ENCODE peak calls at places on chromosomes 12 and 14, in five cellular contexts. L, B, Y, F and J are unnamed samples.

GRCh38 chr14:78143489-78144145 is 26.6 kb upstream of the NRXN3 start:
- DNase-seq in F (no peak), B (no peak), Y (no peak), L (no peak), J (no peak)

GRCh38 chr12:34393086-34393820 is 371.0 kb downstream of the ALG10 start:
- DNase-seq in B (no peak), Y (no peak), L (peak), F (no peak), J (no peak)

GRCh38 chr12:97716356-97716755 is 253.8 kb downstream of the RMST start:
- DNase-seq in Y (peak), B (peak), F (no peak), L (peak), J (peak)

GRCh38 chr12:6866920-6867406 is 368 bp upstream of the TPI1 start:
- DNase-seq in Y (no peak), F (no peak), L (no peak), B (no peak), J (no peak)

GRCh38 chr12:34344851-34345522 is 322.7 kb downstream of the ALG10 start:
- DNase-seq in Y (no peak), B (no peak), L (no peak), F (no peak), J (no peak)

GRCh38 chr14:85296466-85297210 is 233.3 kb upstream of the FLRT2 start:
- DNase-seq in Y (no peak), B (peak), L (no peak), F (no peak), J (no peak)

GRCh38 chr12:94710933-94711332 is 60.6 kb upstream of the TMCC3 start:
- DNase-seq in L (peak), F (no peak), B (no peak), Y (no peak), J (no peak)

GRCh38 chr12:47744778-47745436 is 13.8 kb downstream of the RAPGEF3 start:
- DNase-seq in L (no peak), F (no peak), Y (no peak), B (no peak), J (no peak)

GRCh38 chr14:82854851-82855250 is 1321.2 kb upstream of the SEL1L start:
- DNase-seq in Y (no peak), B (peak), F (no peak), L (no peak), J (peak)

GRCh38 chr12:108591267-108591980 is 6.5 kb downstream of the TMEM119 start:
- DNase-seq in B (no peak), F (no peak), Y (no peak), L (no peak), J (no peak)

GRCh38 chr14:64220466-64220865 is 73.7 kb downstream of the ESR2 start:
- DNase-seq in L (no peak), F (no peak), B (no peak), Y (no peak), J (no peak)

GRCh38 chr12:104643921-104644669 is 187.3 kb downstream of the CHST11 start:
- DNase-seq in Y (no peak), L (no peak), F (no peak), B (no peak), J (no peak)

DNA sequence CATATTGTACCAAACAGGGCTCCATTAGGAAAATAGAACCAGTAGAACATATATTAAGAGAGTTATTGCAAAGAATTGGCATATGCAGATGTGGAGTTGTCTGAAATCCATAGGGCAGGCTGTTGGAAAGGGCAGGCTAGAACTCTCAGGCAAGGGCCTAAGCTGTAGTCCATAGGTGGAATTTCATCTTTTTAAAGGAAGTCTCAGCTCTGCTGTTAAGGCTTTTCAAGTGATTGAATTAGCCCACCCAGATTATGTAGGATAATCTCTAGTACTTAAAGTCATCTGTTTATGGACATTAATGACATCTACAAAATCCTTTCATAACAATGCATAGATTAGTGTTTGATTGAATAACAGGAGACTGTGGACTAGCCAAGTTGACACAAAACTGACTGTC is 59.4 kb downstream of the RAD51B start:
- DNase-seq in Y (no peak), B (no peak), F (no peak), L (no peak), J (no peak)
- H2BK12ac ChIP-seq in Y (no peak), B (no peak), F (no peak), L (no peak), J (no peak)

DNA sequence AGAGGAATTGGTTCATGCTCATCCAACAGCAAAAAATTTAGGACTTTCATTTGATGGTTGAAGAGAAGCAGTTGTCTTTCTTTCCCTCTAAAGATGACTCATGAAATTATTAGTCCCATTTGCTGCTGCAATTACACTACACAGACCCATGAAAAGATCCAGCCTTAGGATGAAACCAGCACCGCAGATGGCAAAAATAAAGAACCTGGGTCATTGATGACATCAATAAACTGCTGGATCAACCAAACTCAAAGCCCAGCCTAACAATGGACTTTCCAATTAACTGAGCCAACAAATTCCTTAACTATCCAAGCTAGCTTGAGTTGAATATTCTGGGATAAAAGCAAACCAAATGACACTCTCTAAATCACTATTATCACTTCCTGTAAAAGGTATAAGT is 20.7 kb downstream of the DICER1 start:
- DNase-seq in Y (no peak), F (no peak), B (peak), L (no peak), J (no peak)
- H2BK12ac ChIP-seq in Y (no peak), F (no peak), B (no peak), L (no peak), J (no peak)

GRCh38 chr12:65761301-65761700 is 63.0 kb upstream of the HMGA2 start:
- DNase-seq in B (no peak), F (no peak), Y (peak), L (peak), J (no peak)

GRCh38 chr12:65764325-65764724 is 60.0 kb upstream of the HMGA2 start:
- DNase-seq in L (no peak), B (no peak), F (no peak), Y (no peak), J (no peak)

GRCh38 chr12:65769880-65770279 is 54.4 kb upstream of the HMGA2 start:
- DNase-seq in Y (no peak), L (no peak), B (no peak), F (no peak), J (no peak)

GRCh38 chr12:65759735-65760134 is 64.5 kb upstream of the HMGA2 start:
- DNase-seq in L (no peak), B (no peak), F (no peak), Y (no peak), J (no peak)

DNA sequence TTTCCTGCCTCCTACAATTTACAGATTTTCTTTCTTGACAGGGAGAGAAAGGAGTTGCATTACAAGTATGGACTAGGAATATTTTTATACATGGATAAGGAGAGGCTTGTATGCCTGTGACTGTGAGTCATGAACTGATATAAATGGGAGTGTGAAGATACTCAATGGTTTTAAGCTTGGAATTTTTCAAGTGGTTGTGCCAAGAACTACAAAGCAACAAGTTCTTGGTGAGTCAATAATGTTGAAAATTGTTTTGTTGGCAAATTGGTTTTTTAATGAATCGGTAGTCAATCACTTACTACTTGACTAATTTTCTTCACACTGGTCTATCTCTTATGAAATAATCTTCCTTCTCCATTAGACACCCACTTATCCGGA is 58.9 kb upstream of the HMGA2 start:
- DNase-seq in Y (no peak), B (peak), L (no peak), F (no peak), J (no peak)
- H2BK12ac ChIP-seq in Y (no peak), B (no peak), L (no peak), F (no peak), J (no peak)

GRCh38 chr12:71085575-71085974 is 72.2 kb downstream of the TSPAN8 start:
- DNase-seq in L (no peak), F (no peak), Y (no peak), B (peak), J (no peak)
- H2BK12ac ChIP-seq in L (no peak), F (no peak), Y (no peak), B (no peak), J (no peak)

GRCh38 chr12:123998960-123999359 is 25.9 kb downstream of the ZNF664 start:
- DNase-seq in L (no peak), B (peak), Y (no peak), F (no peak), J (no peak)

GRCh38 chr12:123997908-123998307 is 24.9 kb downstream of the ZNF664 start:
- DNase-seq in Y (no peak), B (no peak), L (no peak), F (no peak), J (no peak)

GRCh38 chr12:123997033-123997822 is 24.2 kb downstream of the ZNF664 start:
- DNase-seq in B (peak), F (no peak), L (no peak), Y (no peak), J (no peak)

GRCh38 chr12:124000111-124000510 is 27.1 kb downstream of the ZNF664 start:
- DNase-seq in L (no peak), B (no peak), F (no peak), Y (no peak), J (no peak)

GRCh38 chr12:123998344-123998941 is 25.4 kb downstream of the ZNF664 start:
- DNase-seq in L (no peak), Y (no peak), B (peak), F (no peak), J (no peak)
- H2BK12ac ChIP-seq in L (no peak), Y (no peak), B (peak), F (no peak), J (no peak)

GRCh38 chr12:5581616-5582367 is 149.9 kb downstream of the NTF3 start:
- DNase-seq in L (no peak), Y (no peak), F (no peak), B (no peak), J (no peak)

GRCh38 chr12:5587701-5588100 is 155.8 kb downstream of the NTF3 start:
- DNase-seq in F (no peak), L (peak), Y (no peak), B (no peak), J (peak)

GRCh38 chr12:5582541-5582940 is 150.6 kb downstream of the NTF3 start:
- DNase-seq in F (peak), Y (no peak), L (no peak), B (no peak), J (no peak)

GRCh38 chr12:5586201-5586600 is 154.3 kb downstream of the NTF3 start:
- DNase-seq in F (peak), L (no peak), B (peak), Y (no peak), J (no peak)

GRCh38 chr12:5584776-5585560 is 153.1 kb downstream of the NTF3 start:
- DNase-seq in L (no peak), B (no peak), F (peak), Y (no peak), J (no peak)
- H2BK12ac ChIP-seq in L (no peak), B (no peak), F (no peak), Y (no peak), J (no peak)

DNA sequence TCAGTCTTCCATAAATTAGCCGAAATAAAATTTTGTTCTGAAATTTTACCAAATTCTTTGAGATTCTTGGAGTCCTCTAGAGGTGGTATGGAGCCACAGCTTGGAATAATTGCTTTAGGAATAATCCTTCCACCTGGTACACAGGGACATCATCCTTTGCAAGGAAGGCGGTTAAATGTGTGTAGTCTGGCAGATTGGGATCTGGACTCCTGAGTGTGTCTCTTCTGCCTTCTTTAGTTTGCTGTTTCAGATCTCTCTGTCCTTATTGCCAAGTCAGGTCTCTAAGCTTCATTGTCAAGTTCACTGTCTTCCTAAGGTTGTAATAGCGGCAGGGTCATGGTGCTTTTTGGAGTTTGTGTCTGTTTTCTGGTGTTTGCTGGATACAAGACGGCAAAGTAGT is 393.9 kb upstream of the RGS6 start:
- DNase-seq in Y (no peak), B (no peak), L (no peak), F (no peak), J (no peak)
- H2BK12ac ChIP-seq in Y (no peak), B (no peak), L (no peak), F (no peak), J (no peak)

GRCh38 chr14:104358528-104359300 is 220.3 kb downstream of the KIF26A start:
- DNase-seq in L (peak), Y (no peak), F (no peak), B (no peak), J (no peak)

GRCh38 chr14:104359301-104359968 is 220.1 kb upstream of the C14orf180 start:
- DNase-seq in Y (no peak), F (no peak), L (peak), B (no peak), J (no peak)

GRCh38 chr14:104360522-104360921 is 219.0 kb upstream of the C14orf180 start:
- DNase-seq in Y (no peak), F (no peak), B (no peak), L (peak), J (no peak)

GRCh38 chr14:104361101-104361591 is 218.4 kb upstream of the C14orf180 start:
- DNase-seq in L (peak), B (no peak), Y (no peak), F (no peak), J (no peak)

GRCh38 chr14:104359969-104360442 is 219.6 kb upstream of the C14orf180 start:
- DNase-seq in Y (no peak), L (peak), F (no peak), B (no peak), J (no peak)
- H2BK12ac ChIP-seq in Y (no peak), L (no peak), F (no peak), B (no peak), J (peak)